ENCODE peak calls at places on chromosomes 3 and 15, in seven cellular contexts. J, K, Z, H, Q, Y and C are unnamed samples.

GRCh38 chr3:8885806-8886205 is 77.5 kb downstream of the RAD18 start:
- DNase-seq in J (no peak), K (no peak), Z (no peak), H (no peak), Q (no peak), Y (no peak), C (no peak)

GRCh38 chr3:61828880-61829279 is 267.5 kb downstream of the PTPRG start:
- DNase-seq in J (no peak), K (no peak), Z (no peak), H (no peak), Q (no peak), Y (no peak), C (no peak)

GRCh38 chr15:73002509-73002908 is 49.8 kb upstream of the NEO1 start:
- DNase-seq in J (no peak), K (no peak), Z (no peak), H (no peak), Q (no peak), Y (no peak), C (no peak)

GRCh38 chr3:53103566-53104296 is 26.5 kb downstream of the RFT1 start:
- DNase-seq in J (no peak), K (no peak), Z (no peak), H (no peak), Q (no peak), Y (no peak), C (no peak)

GRCh38 chr15:35479423-35479822 is 66.5 kb downstream of the DPH6 start:
- DNase-seq in J (no peak), K (no peak), Z (no peak), H (no peak), Q (no peak), Y (no peak), C (no peak)

GRCh38 chr3:130645261-130645660 is 101.4 kb downstream of the PIK3R4 start:
- DNase-seq in J (no peak), K (no peak), Z (no peak), H (no peak), Q (no peak), Y (no peak), C (no peak)

GRCh38 chr15:64507845-64508244 is 47.5 kb downstream of the ZNF609 start:
- DNase-seq in J (no peak), K (no peak), Z (peak), H (no peak), Q (no peak), Y (no peak), C (no peak)

GRCh38 chr15:63604281-63604680 is 7.1 kb downstream of the FBXL22 start:
- DNase-seq in J (no peak), K (no peak), Z (no peak), H (no peak), Q (no peak), Y (no peak), C (no peak)

GRCh38 chr3:23663661-23664186 is 142.0 kb upstream of the UBE2E1 start:
- DNase-seq in J (no peak), K (no peak), Z (no peak), H (no peak), Q (no peak), Y (no peak), C (no peak)

GRCh38 chr3:23664459-23664858 is 141.3 kb upstream of the UBE2E1 start:
- DNase-seq in J (no peak), K (no peak), Z (no peak), H (no peak), Q (no peak), Y (no peak), C (no peak)

GRCh38 chr3:23662079-23662617 is 143.6 kb upstream of the UBE2E1 start:
- DNase-seq in J (no peak), K (no peak), Z (no peak), H (no peak), Q (no peak), Y (no peak), C (no peak)

GRCh38 chr3:23665741-23666140 is 140.0 kb upstream of the UBE2E1 start:
- DNase-seq in J (no peak), K (no peak), Z (no peak), H (no peak), Q (no peak), Y (no peak), C (no peak)

GRCh38 chr3:23663246-23663645 is 142.5 kb upstream of the UBE2E1 start:
- DNase-seq in J (no peak), K (no peak), Z (no peak), H (no peak), Q (no peak), Y (no peak), C (no peak)
- TF ChIP-seq POLR2AphosphoS5 in J (no peak), K (no peak), Z (no peak), H (no peak), Q (no peak), Y (no peak), C (no peak)

GRCh38 chr15:41347236-41347635 is 14.6 kb downstream of the NUSAP1 start:
- DNase-seq in J (no peak), K (no peak), Z (no peak), H (no peak), Q (no peak), Y (no peak), C (no peak)

GRCh38 chr15:41354371-41354770 is 21.7 kb downstream of the NUSAP1 start:
- DNase-seq in J (no peak), K (no peak), Z (no peak), H (no peak), Q (no peak), Y (no peak), C (no peak)

DNA sequence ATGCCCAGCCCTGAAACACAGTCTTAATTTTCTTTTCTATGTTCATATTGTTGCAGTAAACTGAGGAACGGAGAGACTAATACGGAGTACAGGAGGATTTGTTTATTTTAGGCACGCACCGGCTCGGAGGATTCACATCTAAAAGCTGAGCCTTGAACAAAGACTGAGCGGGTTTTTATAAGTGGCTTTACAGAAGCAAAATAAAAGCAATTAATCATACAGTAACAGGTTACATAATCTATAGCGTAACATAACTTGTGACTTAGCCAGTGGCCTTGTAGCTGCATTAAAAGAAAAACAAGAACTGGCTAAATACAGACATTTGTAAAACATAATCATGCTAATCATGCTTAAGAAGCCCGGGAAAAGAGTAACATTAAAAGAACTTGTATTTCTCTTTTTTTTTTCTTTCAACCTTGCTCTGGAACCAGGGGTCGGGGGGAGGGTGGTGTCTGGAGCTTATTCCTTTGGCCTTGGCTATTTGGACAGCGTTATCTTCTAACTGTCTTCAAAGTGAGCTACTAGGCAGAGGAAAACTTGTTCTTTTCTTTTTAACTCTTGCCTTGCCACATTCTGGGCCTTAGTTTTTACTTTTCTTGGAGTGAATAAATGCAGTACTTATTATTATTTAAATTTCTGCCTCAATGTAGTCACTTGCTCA is 17.5 kb downstream of the NUSAP1 start:
- DNase-seq in J (no peak), K (no peak), Z (no peak), H (no peak), Q (no peak), Y (no peak), C (no peak)
- TF ChIP-seq TAF1 in J (no peak), K (no peak), Z (no peak), H (no peak), Q (no peak), Y (no peak), C (no peak)

GRCh38 chr15:98874773-98875172 is 132.8 kb downstream of the PGPEP1L start:
- DNase-seq in J (no peak), K (no peak), Z (no peak), H (no peak), Q (no peak), Y (no peak), C (no peak)

GRCh38 chr15:98875309-98875708 is 132.3 kb downstream of the PGPEP1L start:
- DNase-seq in J (no peak), K (no peak), Z (no peak), H (no peak), Q (no peak), Y (no peak), C (no peak)

GRCh38 chr15:98878862-98879261 is 128.7 kb downstream of the PGPEP1L start:
- DNase-seq in J (no peak), K (no peak), Z (no peak), H (no peak), Q (no peak), Y (no peak), C (no peak)

GRCh38 chr15:98876461-98877369 is 130.9 kb downstream of the PGPEP1L start:
- DNase-seq in J (no peak), K (no peak), Z (no peak), H (no peak), Q (no peak), Y (no peak), C (no peak)

DNA sequence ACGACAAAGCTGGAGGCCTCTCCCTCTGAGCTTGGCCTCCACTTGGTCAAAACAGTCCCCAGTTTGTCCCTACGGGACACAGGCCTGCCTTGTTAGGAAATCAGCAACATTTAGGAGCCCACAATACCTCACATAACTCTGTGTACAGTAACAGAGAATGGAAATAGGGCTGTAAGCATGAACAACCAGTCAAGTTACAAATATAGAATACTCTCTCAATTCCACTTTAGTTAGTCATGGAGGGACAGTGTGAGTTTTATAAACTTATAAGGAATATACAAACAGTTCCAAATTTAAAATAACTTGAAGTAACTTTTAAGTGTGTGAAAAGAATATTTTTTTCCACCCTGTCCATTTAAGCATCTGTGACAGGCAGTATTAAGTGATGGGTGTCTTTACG is 129.4 kb downstream of the PGPEP1L start:
- DNase-seq in J (no peak), K (no peak), Z (no peak), H (no peak), Q (no peak), Y (no peak), C (no peak)
- TF ChIP-seq POLR2AphosphoS5 in J (no peak), K (no peak), Z (no peak), H (no peak), Q (no peak), Y (no peak), C (no peak)

GRCh38 chr15:37135225-37135624 is 34.9 kb upstream of the MEIS2 start:
- DNase-seq in J (no peak), K (peak), Z (no peak), H (no peak), Q (no peak), Y (no peak), C (no peak)

GRCh38 chr15:37134244-37134643 is 33.9 kb upstream of the MEIS2 start:
- DNase-seq in J (no peak), K (no peak), Z (no peak), H (no peak), Q (no peak), Y (no peak), C (no peak)

GRCh38 chr15:37132826-37133417 is 32.6 kb upstream of the MEIS2 start:
- DNase-seq in J (no peak), K (no peak), Z (no peak), H (no peak), Q (no peak), Y (no peak), C (no peak)

GRCh38 chr15:37133619-37134018 is 33.3 kb upstream of the MEIS2 start:
- DNase-seq in J (no peak), K (no peak), Z (no peak), H (no peak), Q (no peak), Y (no peak), C (no peak)

GRCh38 chr15:37134699-37135131 is 34.4 kb upstream of the MEIS2 start:
- DNase-seq in J (no peak), K (peak), Z (peak), H (no peak), Q (no peak), Y (no peak), C (no peak)
- TF ChIP-seq TAF1 in J (no peak), K (no peak), Z (no peak), H (no peak), Q (no peak), Y (no peak), C (no peak)

DNA sequence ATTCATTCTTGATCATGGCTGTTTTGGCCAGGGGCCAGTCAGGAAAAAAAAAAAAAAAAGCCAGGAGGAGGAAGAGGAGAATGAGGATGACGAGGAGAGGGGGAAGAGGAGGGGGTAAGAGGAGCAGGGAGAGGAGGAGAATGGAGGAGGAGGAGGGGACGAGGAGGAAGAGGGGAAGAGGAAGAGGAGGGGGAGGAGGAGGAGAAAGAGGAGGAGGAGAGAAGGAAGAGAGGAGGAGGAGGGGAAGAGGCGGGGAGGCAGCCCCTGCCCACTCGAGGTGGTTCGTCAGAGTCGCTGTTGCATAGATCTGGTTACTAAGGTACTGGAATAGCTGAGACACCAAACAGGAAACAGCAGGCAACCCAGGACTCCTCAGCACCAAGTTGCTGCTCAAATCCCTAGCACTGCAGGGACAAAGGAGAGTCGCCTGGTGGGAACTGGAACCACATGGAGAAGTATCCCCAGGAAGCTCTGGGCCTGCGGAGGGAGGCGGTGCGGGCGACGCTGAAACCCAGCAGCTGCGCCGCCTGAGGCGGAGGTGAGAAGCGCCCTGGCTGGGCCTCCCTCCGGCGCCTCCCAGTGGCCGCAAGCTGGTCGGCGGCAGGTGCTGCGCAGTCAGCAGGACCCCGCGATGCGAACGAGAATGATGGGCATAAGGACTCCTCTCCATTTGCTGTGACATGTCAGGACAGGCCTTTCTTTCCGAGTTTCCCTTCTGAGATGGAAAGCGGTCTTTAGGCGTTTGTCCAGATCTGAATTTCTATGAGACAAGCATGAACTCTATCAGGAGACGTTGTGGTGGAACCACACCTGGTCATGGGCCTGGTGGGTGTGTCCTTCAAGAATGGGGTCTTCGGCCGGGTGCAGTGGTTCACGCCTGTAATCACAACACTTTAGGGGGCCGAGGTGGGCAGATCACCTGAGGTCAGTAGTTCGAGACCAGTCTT is 17.5 kb downstream of the FAM240A start:
- DNase-seq in J (peak), K (peak), Z (no peak), H (peak), Q (peak), Y (peak), C (peak)
- TF ChIP-seq POLR2AphosphoS5 in J (no peak), K (no peak), Z (no peak), H (no peak), Q (no peak), Y (no peak), C (no peak)

GRCh38 chr3:177944228-177944661 is 592.0 kb upstream of the KCNMB2 start:
- DNase-seq in J (no peak), K (no peak), Z (no peak), H (no peak), Q (no peak), Y (no peak), C (no peak)
- TF ChIP-seq TAF1 in J (no peak), K (no peak), Z (no peak), H (no peak), Q (no peak), Y (no peak), C (no peak)

DNA sequence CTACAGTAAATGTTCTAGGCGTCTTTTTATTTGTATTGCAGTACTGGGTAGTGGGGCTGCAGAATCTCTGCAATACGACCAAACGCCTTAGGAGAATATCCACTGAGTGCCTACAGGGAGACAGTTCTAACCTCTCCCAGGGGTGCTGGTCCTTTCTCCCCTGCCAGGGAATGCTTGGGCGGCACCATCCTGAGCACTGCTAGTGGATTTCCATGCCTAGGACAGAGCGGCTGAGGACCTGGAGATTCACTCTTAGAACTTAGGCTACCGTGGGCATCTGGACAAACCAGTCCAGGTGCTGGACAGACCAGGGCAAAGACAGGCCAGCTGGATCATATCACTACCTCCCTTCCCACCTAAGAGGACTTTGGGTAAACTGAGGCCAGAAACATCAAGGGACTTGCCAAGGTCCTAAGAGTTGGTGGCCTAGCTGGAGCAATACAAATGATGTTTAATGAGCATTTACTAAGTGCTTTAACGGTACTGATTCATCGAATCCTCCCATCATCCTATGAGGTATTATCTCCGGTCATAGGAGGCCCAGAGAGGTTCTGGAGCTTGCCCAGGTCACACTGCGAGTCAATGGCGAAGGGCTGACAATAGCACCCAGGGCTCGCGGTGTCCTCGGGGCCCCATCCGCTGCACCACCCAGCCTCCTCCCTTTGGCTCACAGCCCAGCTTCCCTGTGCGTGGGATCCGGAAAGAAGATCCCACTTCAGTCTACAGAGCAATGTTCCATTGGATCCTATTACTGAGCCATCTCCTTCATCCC is 822 bp downstream of the TMEM44 start:
- DNase-seq in J (no peak), K (peak), Z (no peak), H (no peak), Q (no peak), Y (no peak), C (no peak)
- TF ChIP-seq POLR2AphosphoS5 in J (no peak), K (no peak), Z (no peak), H (no peak), Q (no peak), Y (no peak), C (no peak)